ENCODE peak calls at places on chromosomes 4 and X, in seven cellular contexts. G is cardiac muscle cell; R is left ventricle myocardium inferior; W is Panc1; H is CD8-positive, alpha-beta T cell; A is GM23248; I is ascending aorta. X is an unnamed sample.

GRCh38 chrX:130139474-130140201 is 26.0 kb downstream of the AIFM1 start:
- DNase-seq in W (no peak), A (no peak), I (no peak), R (no peak), G (peak; percentile 30), H (no peak), X (no peak)

GRCh38 chrX:136065044-136065671 is 79.9 kb downstream of the SLC9A6 start:
- DNase-seq in H (peak; percentile 3), A (peak; percentile 48), W (no peak), I (no peak), G (peak; percentile 52), R (peak; percentile 59), X (no peak)

GRCh38 chrX:16185725-16186136 is 18.4 kb downstream of the MAGEB17 start:
- DNase-seq in W (no peak), G (peak; percentile 65), R (no peak), A (peak; percentile 80), H (no peak), I (no peak), X (no peak)

GRCh38 chr4:7713757-7714156 is 225.9 kb downstream of the AFAP1 start:
- DNase-seq in R (no peak), H (no peak), W (no peak), A (no peak), I (no peak), G (no peak), X (no peak)

GRCh38 chr4:56130609-56131150 is 181.9 kb downstream of the CEP135 start:
- DNase-seq in G (no peak), W (no peak), H (no peak), A (peak; percentile 23), I (no peak), R (no peak), X (no peak)

GRCh38 chr4:123133397-123134050 is 211.1 kb upstream of the NUDT6 start:
- DNase-seq in I (no peak), G (no peak), H (no peak), W (no peak), R (no peak), A (no peak), X (no peak)

GRCh38 chr4:153271820-153272219 is 67.6 kb downstream of the TRIM2 start:
- DNase-seq in G (no peak), A (no peak), W (no peak), H (no peak), I (no peak), R (no peak), X (no peak)

GRCh38 chr4:14348506-14348905 is 653.8 kb upstream of the CPEB2 start:
- DNase-seq in A (peak; percentile 33), H (no peak), G (peak; percentile 41), I (no peak), W (no peak), R (no peak), X (no peak)

GRCh38 chr4:13907255-13907751 is 279.8 kb upstream of the BOD1L1 start:
- DNase-seq in I (no peak), G (peak; percentile 91), W (peak; percentile 87), A (peak; percentile 95), H (no peak), R (no peak), X (no peak)

GRCh38 chrX:129824620-129825019 is 19.1 kb downstream of the ZDHHC9 start:
- DNase-seq in I (no peak), G (no peak), A (no peak), R (no peak), H (no peak), W (no peak), X (no peak)

DNA sequence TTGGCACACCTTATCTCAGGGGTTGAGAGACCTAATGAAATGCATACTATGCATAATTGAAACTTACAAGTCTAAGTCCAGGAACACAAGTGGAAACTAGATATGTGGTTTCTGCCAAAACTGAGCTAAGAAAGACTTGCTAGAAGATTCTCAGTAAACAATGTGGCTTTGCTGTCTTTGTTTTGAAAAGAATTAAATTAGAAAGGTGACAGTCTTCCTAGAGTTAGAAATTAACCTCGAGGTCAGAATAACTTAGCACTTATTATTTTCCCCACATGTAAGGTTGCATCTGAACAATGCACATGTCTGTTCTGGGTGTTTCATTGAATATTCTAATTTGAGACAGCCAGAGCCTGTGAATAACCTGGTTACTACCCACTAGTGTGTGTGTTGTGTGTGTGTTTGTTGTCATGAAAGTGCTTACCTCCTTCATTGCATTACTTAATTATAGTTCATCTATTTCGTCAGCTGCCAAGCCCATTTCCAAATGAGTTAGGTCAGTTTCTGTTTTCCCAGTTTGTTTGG is 1.5 kb downstream of the EREG start:
- DNase-seq in A (no peak), G (peak; percentile 21), W (no peak), H (no peak), R (no peak), I (no peak), X (no peak)
- H3K27ac ChIP-seq in A (no peak overlapping the region), G (no peak overlapping the region), W (no peak overlapping the region), H (no peak overlapping the region), R (no peak overlapping the region), I (no peak overlapping the region), X (no peak overlapping the region)

GRCh38 chr4:5416637-5417036 is 291.7 kb downstream of the EVC2 start:
- DNase-seq in W (no peak), A (no peak), R (no peak), I (no peak), G (no peak), H (no peak), X (no peak)
- H3K27ac ChIP-seq in W (no peak overlapping the region), A (no peak overlapping the region), R (no peak overlapping the region), I (no peak overlapping the region), G (no peak overlapping the region), H (no peak overlapping the region), X (no peak overlapping the region)

DNA sequence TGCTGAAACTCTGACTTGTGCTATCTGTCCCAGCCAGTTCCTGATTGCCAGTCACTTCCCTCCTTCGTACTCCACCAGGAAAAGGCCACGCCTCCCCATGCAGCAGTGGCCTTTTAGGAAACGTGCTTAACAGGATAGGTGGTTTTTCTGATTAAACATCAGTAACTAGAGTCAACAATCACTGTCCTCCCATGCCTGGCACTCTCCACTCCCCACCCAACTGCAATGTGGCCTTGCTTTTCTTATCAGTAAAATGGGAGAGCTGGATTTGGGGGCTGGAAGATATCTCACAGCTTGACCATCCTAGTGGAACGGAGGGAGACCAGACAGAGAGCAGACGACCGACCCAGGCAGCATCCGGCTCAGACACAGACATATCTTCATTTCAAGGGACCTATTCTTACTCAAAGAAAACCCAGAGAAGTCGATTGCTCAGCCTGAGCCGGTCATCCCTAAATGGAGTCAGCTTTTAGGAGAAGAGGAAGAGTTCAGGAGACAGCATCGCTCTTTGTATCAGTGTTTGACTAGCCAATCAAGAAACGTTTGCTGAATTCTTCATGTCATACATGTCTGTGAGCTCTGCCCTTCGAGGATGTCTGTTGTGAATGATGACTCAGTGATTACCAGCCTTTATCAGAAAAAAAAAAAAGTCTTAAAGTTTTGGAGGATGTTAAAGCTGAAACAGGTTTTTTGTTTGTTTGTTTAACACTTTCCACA is 12.7 kb upstream of the UBA6 start:
- DNase-seq in R (no peak), I (no peak), W (no peak), G (peak; percentile 51), H (no peak), A (peak; percentile 69), X (no peak)
- H3K27ac ChIP-seq in R (no peak overlapping the region), I (no peak overlapping the region), W (no peak overlapping the region), G (no peak overlapping the region), H (no peak overlapping the region), A (peak overlapping the region; percentile 36), X (no peak overlapping the region)

DNA sequence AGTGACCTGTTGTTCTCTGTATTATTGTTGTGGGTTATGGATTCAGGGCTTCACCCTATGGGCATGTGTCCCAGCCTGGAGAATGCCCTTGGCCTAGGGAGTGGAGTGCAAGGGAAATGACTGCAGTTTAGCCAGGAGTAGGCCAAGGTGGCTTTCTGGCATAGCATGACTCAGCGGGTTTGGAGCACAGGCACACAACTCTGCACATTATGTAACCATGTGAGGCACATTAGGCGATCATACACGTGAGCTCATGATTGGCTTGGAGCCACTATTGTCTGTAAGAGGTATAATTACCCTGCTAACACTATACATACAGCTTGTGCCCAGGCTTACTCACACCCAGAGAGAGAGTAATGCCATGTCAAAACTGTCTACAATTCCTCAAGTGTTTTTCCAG is 35.1 kb upstream of the TACR3 start:
- DNase-seq in G (no peak), R (no peak), I (no peak), H (no peak), A (peak; percentile 13), W (no peak), X (no peak)
- H3K27ac ChIP-seq in G (no peak overlapping the region), R (no peak overlapping the region), I (no peak overlapping the region), H (no peak overlapping the region), A (no peak overlapping the region), W (no peak overlapping the region), X (no peak overlapping the region)

GRCh38 chr4:98663226-98664006 is 5.0 kb upstream of the TSPAN5 start:
- DNase-seq in W (no peak), A (no peak), R (peak; percentile 20), I (no peak), H (no peak), G (no peak), X (no peak)

GRCh38 chr4:98662055-98662453 is 3.6 kb upstream of the TSPAN5 start:
- DNase-seq in H (no peak), W (no peak), R (no peak), I (no peak), G (no peak), A (no peak), X (no peak)

GRCh38 chr4:98662619-98663225 is 4.3 kb upstream of the TSPAN5 start:
- DNase-seq in H (no peak), W (no peak), A (no peak), R (no peak), I (no peak), G (no peak), X (no peak)

GRCh38 chr4:98659741-98660507 is 1.5 kb upstream of the TSPAN5 start:
- DNase-seq in W (no peak), I (no peak), R (no peak), G (peak; percentile 41), A (peak; percentile 74), H (no peak), X (no peak)

DNA sequence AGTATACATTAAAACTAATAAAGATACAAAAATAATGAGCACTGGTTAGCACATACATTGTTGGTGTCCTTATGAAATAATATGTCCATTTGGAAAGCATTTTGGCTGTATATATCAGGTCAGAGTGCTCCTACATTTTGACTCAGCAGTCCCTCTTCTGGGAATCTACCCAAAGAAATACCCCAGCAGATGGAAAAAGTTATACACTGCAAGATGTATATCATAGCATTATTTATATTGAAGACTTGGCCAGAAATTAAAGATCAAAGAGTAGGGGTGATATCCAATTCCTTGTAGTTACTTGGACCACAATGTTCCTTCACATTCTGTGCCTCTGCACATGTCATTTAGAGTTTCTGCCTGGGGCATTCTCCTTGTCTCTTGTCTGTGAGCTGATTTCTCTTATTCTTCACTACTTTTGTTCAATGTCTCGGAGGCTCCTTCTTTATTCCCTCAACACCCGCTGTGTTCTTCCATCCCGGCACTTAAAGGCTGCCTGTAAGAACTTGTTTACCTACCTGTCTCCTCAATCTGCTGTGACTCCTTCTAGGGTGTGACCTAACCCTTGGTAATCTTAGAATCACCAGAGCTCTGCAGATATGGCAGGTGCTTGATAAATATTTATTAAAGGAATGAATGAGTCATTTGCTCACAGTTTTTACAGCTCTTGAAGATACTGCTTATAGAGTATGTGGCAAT is 3.1 kb upstream of the TSPAN5 start:
- DNase-seq in G (no peak), I (no peak), R (no peak), A (no peak), W (no peak), H (no peak), X (no peak)
- H3K27ac ChIP-seq in G (no peak overlapping the region), I (peak overlapping the region; percentile 19), R (no peak overlapping the region), A (no peak overlapping the region), W (peak overlapping the region; percentile 29), H (no peak overlapping the region), X (no peak overlapping the region)

GRCh38 chr4:89469930-89470375 is 162.4 kb upstream of the GPRIN3 start:
- DNase-seq in A (peak; percentile 91), I (no peak), W (no peak), G (peak; percentile 94), H (no peak), R (no peak), X (peak; percentile 15)
- H3K27ac ChIP-seq in A (peak overlapping the region; percentile 77), I (peak overlapping the region; percentile 40), W (no peak overlapping the region), G (no peak overlapping the region), H (no peak overlapping the region), R (no peak overlapping the region), X (no peak overlapping the region)